ENCODE peak calls at places on chromosomes 7 and 10, in five cellular contexts. One of them, this sample, is unnamed.
A peak's percentile ranks its signal among the peaks of the same experiment; 100 is the strongest.

GRCh38 chr10:123559066-123559822 is 106.9 kb upstream of the GPR26 start:
- DNase-seq in osteoblast: peak; percentile 92
- DNase-seq in GM23338: peak; percentile 79
- DNase-seq in neural progenitor cell: peak; percentile 81
- DNase-seq in prostate gland: peak; percentile 48
- DNase-seq in this sample: peak; percentile 68

GRCh38 chr7:1509226-1509625 is 5.0 kb upstream of the INTS1 start:
- DNase-seq in neural progenitor cell: no peak
- DNase-seq in osteoblast: no peak
- DNase-seq in GM23338: no peak
- DNase-seq in prostate gland: no peak
- DNase-seq in this sample: no peak

GRCh38 chr7:127064-127598 is 65.2 kb upstream of the FAM20C start:
- DNase-seq in GM23338: no peak
- DNase-seq in osteoblast: no peak
- DNase-seq in neural progenitor cell: no peak
- DNase-seq in prostate gland: no peak
- DNase-seq in this sample: no peak

GRCh38 chr10:128324058-128324457 is 197.8 kb upstream of the MKI67 start:
- DNase-seq in prostate gland: peak; percentile 49
- DNase-seq in osteoblast: no peak
- DNase-seq in neural progenitor cell: peak; percentile 83
- DNase-seq in GM23338: peak; percentile 66
- DNase-seq in this sample: no peak

GRCh38 chr10:94343159-94343558 is 19.6 kb downstream of the NOC3L start:
- DNase-seq in prostate gland: no peak
- DNase-seq in osteoblast: no peak
- DNase-seq in GM23338: no peak
- DNase-seq in neural progenitor cell: no peak
- DNase-seq in this sample: no peak

GRCh38 chr7:130490888-130491771 is 755 bp upstream of the MEST start:
- DNase-seq in GM23338: peak; percentile 78
- DNase-seq in prostate gland: peak; percentile 36
- DNase-seq in neural progenitor cell: peak; percentile 77
- DNase-seq in osteoblast: peak; percentile 92
- DNase-seq in this sample: no peak

GRCh38 chr7:77691892-77692491 is 4.3 kb upstream of the RSBN1L start:
- DNase-seq in osteoblast: no peak
- DNase-seq in GM23338: no peak
- DNase-seq in prostate gland: no peak
- DNase-seq in neural progenitor cell: no peak
- DNase-seq in this sample: no peak

GRCh38 chr7:154856737-154857136 is 146.2 kb downstream of the PAXIP1 start:
- DNase-seq in neural progenitor cell: no peak
- DNase-seq in prostate gland: no peak
- DNase-seq in osteoblast: no peak
- DNase-seq in GM23338: no peak
- DNase-seq in this sample: no peak

GRCh38 chr10:86970152-86970886 is 2.0 kb downstream of the ADIRF start:
- DNase-seq in GM23338: peak; percentile 48
- DNase-seq in neural progenitor cell: peak; percentile 66
- DNase-seq in prostate gland: peak; percentile 63
- DNase-seq in osteoblast: peak; percentile 96
- DNase-seq in this sample: peak; percentile 76

GRCh38 chr7:28900311-28900710 is 57.8 kb downstream of the TRIL start:
- DNase-seq in osteoblast: no peak
- DNase-seq in GM23338: no peak
- DNase-seq in prostate gland: no peak
- DNase-seq in neural progenitor cell: peak; percentile 86
- DNase-seq in this sample: no peak

GRCh38 chr7:157337316-157338149 is 729 bp downstream of the DNAJB6 start:
- DNase-seq in GM23338: no peak
- DNase-seq in neural progenitor cell: peak; percentile 74
- DNase-seq in osteoblast: peak; percentile 97
- DNase-seq in prostate gland: peak; percentile 31
- DNase-seq in this sample: peak; percentile 60

GRCh38 chr10:60943372-60944158 is 420 bp downstream of the RHOBTB1 start:
- DNase-seq in neural progenitor cell: peak; percentile 75
- DNase-seq in GM23338: peak; percentile 81
- DNase-seq in prostate gland: peak; percentile 21
- DNase-seq in osteoblast: peak; percentile 89
- DNase-seq in this sample: peak; percentile 76

GRCh38 chr7:37208528-37208927 is 240.1 kb downstream of the ELMO1 start:
- DNase-seq in neural progenitor cell: peak; percentile 70
- DNase-seq in osteoblast: no peak
- DNase-seq in GM23338: peak; percentile 41
- DNase-seq in prostate gland: peak; percentile 30
- DNase-seq in this sample: peak; percentile 80

GRCh38 chr10:29023678-29024077 is 265.2 kb upstream of the LYZL1 start:
- DNase-seq in GM23338: no peak
- DNase-seq in osteoblast: no peak
- DNase-seq in prostate gland: no peak
- DNase-seq in neural progenitor cell: no peak
- DNase-seq in this sample: no peak

GRCh38 chr7:12719978-12720377 is 32.5 kb downstream of the ARL4A start:
- DNase-seq in neural progenitor cell: no peak
- DNase-seq in osteoblast: no peak
- DNase-seq in GM23338: no peak
- DNase-seq in prostate gland: no peak
- DNase-seq in this sample: no peak

GRCh38 chr7:158816271-158816670 is 13.0 kb downstream of the ESYT2 start:
- DNase-seq in neural progenitor cell: no peak
- DNase-seq in GM23338: no peak
- DNase-seq in prostate gland: no peak
- DNase-seq in osteoblast: no peak
- DNase-seq in this sample: no peak

GRCh38 chr7:43850348-43851116 is 18.8 kb downstream of the MRPS24 start:
- DNase-seq in osteoblast: no peak
- DNase-seq in neural progenitor cell: no peak
- DNase-seq in GM23338: no peak
- DNase-seq in prostate gland: no peak
- DNase-seq in this sample: no peak

GRCh38 chr10:76191371-76191770 is 759.9 kb downstream of the LRMDA start:
- DNase-seq in osteoblast: no peak
- DNase-seq in prostate gland: no peak
- DNase-seq in neural progenitor cell: no peak
- DNase-seq in GM23338: no peak
- DNase-seq in this sample: no peak

GRCh38 chr7:17501461-17502208 is 203.2 kb downstream of the AHR start:
- DNase-seq in GM23338: no peak
- DNase-seq in neural progenitor cell: no peak
- DNase-seq in osteoblast: peak; percentile 14
- DNase-seq in prostate gland: no peak
- DNase-seq in this sample: no peak

GRCh38 chr7:41747951-41748350 is 45.1 kb upstream of the INHBA start:
- DNase-seq in neural progenitor cell: no peak
- DNase-seq in osteoblast: no peak
- DNase-seq in prostate gland: no peak
- DNase-seq in GM23338: no peak
- DNase-seq in this sample: no peak

GRCh38 chr10:119409906-119410305 is 132.6 kb downstream of the RGS10 start:
- DNase-seq in GM23338: no peak
- DNase-seq in prostate gland: no peak
- DNase-seq in osteoblast: peak; percentile 23
- DNase-seq in neural progenitor cell: no peak
- DNase-seq in this sample: no peak

GRCh38 chr10:77315511-77316129 is 322.0 kb downstream of the KCNMA1 start:
- DNase-seq in osteoblast: no peak
- DNase-seq in GM23338: no peak
- DNase-seq in neural progenitor cell: no peak
- DNase-seq in prostate gland: no peak
- DNase-seq in this sample: no peak

GRCh38 chr10:77498210-77498609 is 139.4 kb downstream of the KCNMA1 start:
- DNase-seq in osteoblast: no peak
- DNase-seq in neural progenitor cell: no peak
- DNase-seq in GM23338: no peak
- DNase-seq in prostate gland: peak; percentile 93
- DNase-seq in this sample: no peak

GRCh38 chr7:50418086-50418515 is 32.0 kb downstream of the FIGNL1 start:
- DNase-seq in prostate gland: peak; percentile 53
- DNase-seq in GM23338: peak; percentile 96
- DNase-seq in osteoblast: peak; percentile 89
- DNase-seq in neural progenitor cell: peak; percentile 87
- DNase-seq in this sample: peak; percentile 68

GRCh38 chr7:119783799-119784198 is 489.2 kb upstream of the KCND2 start:
- DNase-seq in neural progenitor cell: no peak
- DNase-seq in osteoblast: no peak
- DNase-seq in GM23338: no peak
- DNase-seq in prostate gland: no peak
- DNase-seq in this sample: no peak

GRCh38 chr7:1957471-1958225 is 275.1 kb downstream of the MAD1L1 start:
- DNase-seq in prostate gland: no peak
- DNase-seq in neural progenitor cell: no peak
- DNase-seq in GM23338: no peak
- DNase-seq in osteoblast: no peak
- DNase-seq in this sample: no peak

GRCh38 chr7:150428671-150429451 is 21.6 kb upstream of the GIMAP8 start:
- DNase-seq in osteoblast: no peak
- DNase-seq in neural progenitor cell: peak; percentile 44
- DNase-seq in prostate gland: peak; percentile 81
- DNase-seq in GM23338: peak; percentile 41
- DNase-seq in this sample: no peak

GRCh38 chr10:129332476-129332875 is 134.6 kb upstream of the MGMT start:
- DNase-seq in neural progenitor cell: peak; percentile 75
- DNase-seq in osteoblast: no peak
- DNase-seq in prostate gland: no peak
- DNase-seq in GM23338: peak; percentile 90
- DNase-seq in this sample: no peak

GRCh38 chr10:80501381-80501912 is 36.3 kb upstream of the SH2D4B start:
- DNase-seq in GM23338: no peak
- DNase-seq in osteoblast: peak; percentile 29
- DNase-seq in neural progenitor cell: no peak
- DNase-seq in prostate gland: no peak
- DNase-seq in this sample: no peak
- H3K4me1 ChIP-seq in GM23338: peaks cover 13% of the 10 kb centered on the region
- H3K4me1 ChIP-seq in osteoblast: peaks cover 64% of the 10 kb centered on the region
- H3K4me1 ChIP-seq in neural progenitor cell: peaks cover 50% of the 10 kb centered on the region
- H3K4me1 ChIP-seq in prostate gland: peaks cover 34% of the 10 kb centered on the region
- H3K4me1 ChIP-seq in this sample: peaks cover 71% of the 10 kb centered on the region

DNA sequence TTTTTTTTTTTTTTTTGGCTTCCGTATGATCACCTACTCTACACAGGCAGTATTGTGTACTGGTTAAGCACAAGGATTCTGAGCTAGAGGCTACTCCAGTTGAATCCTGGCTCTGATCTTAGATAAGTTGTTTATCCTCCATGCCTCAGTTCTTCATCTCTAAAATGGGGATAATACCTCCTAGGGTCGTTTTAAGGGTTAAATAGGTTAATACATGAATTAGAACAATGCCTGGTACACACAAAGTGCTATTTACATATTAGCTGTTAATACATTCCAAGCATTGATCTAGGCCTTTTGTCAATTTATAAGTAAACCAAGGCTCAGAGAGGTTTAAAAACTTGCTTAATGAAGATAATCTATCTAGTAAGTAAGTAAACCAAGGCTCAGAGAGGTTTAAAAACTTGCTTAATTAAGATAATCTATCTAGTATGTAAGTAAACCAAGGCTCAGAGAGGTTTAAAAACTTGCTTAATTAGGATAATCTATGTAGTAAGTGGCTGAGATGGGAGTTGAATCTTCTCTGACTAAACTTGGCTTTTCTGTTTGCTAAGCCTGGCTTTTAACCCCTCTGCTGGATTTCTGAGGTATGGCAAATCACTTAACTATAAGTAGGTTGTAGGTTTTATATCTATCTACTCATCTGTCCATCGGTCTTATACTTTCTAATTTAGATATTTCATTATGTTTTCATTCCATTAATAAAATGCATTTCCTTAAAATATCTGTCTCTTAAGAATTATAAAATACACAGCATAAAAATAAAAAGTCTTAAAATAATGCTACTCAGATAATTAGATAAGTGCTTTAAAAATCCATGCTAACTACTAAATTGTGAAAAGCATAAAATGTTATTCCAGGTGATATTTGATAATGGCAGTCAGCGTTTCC is 59.2 kb downstream of the ST7 start:
- DNase-seq in prostate gland: no peak
- DNase-seq in GM23338: peak; percentile 70
- DNase-seq in osteoblast: no peak
- DNase-seq in neural progenitor cell: peak; percentile 42
- DNase-seq in this sample: no peak
- TF ChIP-seq CTCF in prostate gland: no peak
- TF ChIP-seq CTCF in GM23338: peak; percentile 40
- TF ChIP-seq CTCF in osteoblast: peak; percentile 50
- TF ChIP-seq CTCF in neural progenitor cell: peak; percentile 35
- TF ChIP-seq CTCF in this sample: no peak

DNA sequence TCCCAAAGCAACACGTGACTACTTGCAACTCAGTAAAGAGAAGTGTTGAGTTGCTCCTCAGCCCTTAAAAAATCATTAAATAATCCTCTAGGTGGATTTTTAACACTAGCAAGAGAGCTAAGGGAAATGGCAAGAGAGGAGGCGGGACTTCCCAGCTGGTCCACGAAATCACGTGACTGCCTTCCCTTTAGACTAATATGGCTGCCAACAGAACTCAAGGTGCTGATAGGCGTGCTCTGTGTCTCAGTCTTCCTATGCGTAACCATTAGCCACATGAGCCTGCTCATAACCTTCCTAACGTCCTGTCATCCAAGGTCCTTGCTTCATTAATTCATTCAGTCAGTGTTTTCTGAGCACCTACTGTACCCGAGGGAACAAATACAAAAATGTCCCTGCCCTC is 66.0 kb downstream of the RSU1 start:
- DNase-seq in GM23338: no peak
- DNase-seq in prostate gland: no peak
- DNase-seq in neural progenitor cell: no peak
- DNase-seq in osteoblast: no peak
- DNase-seq in this sample: no peak
- H3K36me3 ChIP-seq in GM23338: no peaks in the 10 kb centered on the region
- H3K36me3 ChIP-seq in prostate gland: no peaks in the 10 kb centered on the region
- H3K36me3 ChIP-seq in neural progenitor cell: no peaks in the 10 kb centered on the region
- H3K36me3 ChIP-seq in osteoblast: peaks cover 31% of the 10 kb centered on the region
- H3K36me3 ChIP-seq in this sample: peaks cover 16% of the 10 kb centered on the region

DNA sequence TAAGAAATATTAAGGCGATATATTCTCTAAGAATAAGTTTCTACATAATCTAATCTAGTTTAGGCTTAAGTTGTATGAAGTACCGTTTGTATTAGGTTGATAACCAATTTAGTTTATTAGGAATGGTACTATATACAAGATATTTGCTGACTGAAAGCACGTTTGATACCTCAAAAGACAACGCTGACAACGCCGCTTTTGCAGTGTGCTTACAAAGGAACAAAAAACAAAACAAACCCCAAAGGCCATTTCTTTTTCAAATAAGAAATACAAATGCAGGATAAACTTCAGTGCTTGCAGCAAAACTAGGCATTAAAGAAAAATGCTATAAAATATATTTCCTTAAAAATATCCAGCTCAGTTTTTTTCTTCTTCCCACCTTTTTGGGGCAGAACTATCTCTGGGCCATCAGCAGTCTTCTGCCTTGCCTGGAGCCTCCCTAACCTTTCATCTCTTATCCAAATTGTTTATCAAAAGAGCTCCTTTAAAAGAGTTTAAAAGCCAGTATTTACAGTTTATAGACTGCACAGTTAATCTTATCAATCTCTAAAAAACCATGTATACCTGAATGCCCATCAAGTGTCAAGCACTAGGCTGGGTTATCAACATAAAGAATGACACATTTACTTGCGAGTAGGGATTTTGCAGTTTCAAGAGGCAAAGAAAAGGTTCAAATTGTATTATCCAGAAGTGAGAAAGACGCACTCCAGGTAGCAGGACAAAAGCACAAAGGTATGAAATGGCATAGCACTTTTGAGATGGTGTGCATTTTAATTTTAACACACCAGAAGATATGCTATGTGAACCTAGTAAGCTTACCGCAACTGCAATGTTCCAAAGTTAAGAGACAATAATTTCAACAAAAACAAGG is 4.1 kb upstream of the KMT2E start:
- DNase-seq in GM23338: no peak
- DNase-seq in neural progenitor cell: no peak
- DNase-seq in osteoblast: peak; percentile 36
- DNase-seq in prostate gland: no peak
- DNase-seq in this sample: no peak
- H3K4me1 ChIP-seq in GM23338: peaks cover 18% of the 10 kb centered on the region
- H3K4me1 ChIP-seq in neural progenitor cell: peaks cover 14% of the 10 kb centered on the region
- H3K4me1 ChIP-seq in osteoblast: peaks cover 37% of the 10 kb centered on the region
- H3K4me1 ChIP-seq in prostate gland: peaks cover 4% of the 10 kb centered on the region
- H3K4me1 ChIP-seq in this sample: peaks cover 17% of the 10 kb centered on the region